ENCODE peak calls at places on chromosomes 2 and 18, in four cellular contexts. One of them, this sample, is unnamed.

GRCh38 chr18:63152096-63152495 is 167.5 kb downstream of the BCL2 start:
- DNase-seq in Peyer's patch: no peak
- DNase-seq in heart right ventricle: no peak
- DNase-seq in hepatocyte: no peak
- DNase-seq in this sample: no peak

GRCh38 chr2:3727397-3728045 is 24.1 kb downstream of the DCDC2C start:
- DNase-seq in hepatocyte: no peak
- DNase-seq in Peyer's patch: no peak
- DNase-seq in heart right ventricle: no peak
- DNase-seq in this sample: no peak

GRCh38 chr18:3498705-3499451 is 48.9 kb downstream of the TGIF1 start:
- DNase-seq in hepatocyte: peak; percentile 52
- DNase-seq in Peyer's patch: peak; percentile 51
- DNase-seq in heart right ventricle: no peak
- DNase-seq in this sample: peak; percentile 34

GRCh38 chr2:216911886-216912285 is 52.0 kb upstream of the TNP1 start:
- DNase-seq in hepatocyte: no peak
- DNase-seq in heart right ventricle: no peak
- DNase-seq in Peyer's patch: no peak
- DNase-seq in this sample: no peak

GRCh38 chr2:179536185-179536584 is 271.6 kb upstream of the SESTD1 start:
- DNase-seq in Peyer's patch: no peak
- DNase-seq in heart right ventricle: no peak
- DNase-seq in hepatocyte: no peak
- DNase-seq in this sample: no peak

GRCh38 chr2:217680376-217680775 is 322.4 kb downstream of the TNS1 start:
- DNase-seq in Peyer's patch: no peak
- DNase-seq in heart right ventricle: no peak
- DNase-seq in hepatocyte: no peak
- DNase-seq in this sample: no peak

GRCh38 chr18:58241877-58242276 is 197.9 kb downstream of the NEDD4L start:
- DNase-seq in Peyer's patch: no peak
- DNase-seq in heart right ventricle: no peak
- DNase-seq in hepatocyte: no peak
- DNase-seq in this sample: no peak

GRCh38 chr2:10534514-10535250 is 86.6 kb upstream of the ODC1 start:
- DNase-seq in hepatocyte: no peak
- DNase-seq in Peyer's patch: no peak
- DNase-seq in heart right ventricle: no peak
- DNase-seq in this sample: no peak

GRCh38 chr2:130764821-130765115 is 9.4 kb downstream of the AMER3 start:
- DNase-seq in Peyer's patch: no peak
- DNase-seq in hepatocyte: no peak
- DNase-seq in heart right ventricle: no peak
- DNase-seq in this sample: no peak

GRCh38 chr2:23618696-23619530 is 233.9 kb downstream of the KLHL29 start:
- DNase-seq in heart right ventricle: no peak
- DNase-seq in hepatocyte: no peak
- DNase-seq in Peyer's patch: no peak
- DNase-seq in this sample: peak; percentile 81

GRCh38 chr2:160566717-160567116 is 73.1 kb upstream of the RBMS1 start:
- DNase-seq in heart right ventricle: no peak
- DNase-seq in hepatocyte: no peak
- DNase-seq in Peyer's patch: no peak
- DNase-seq in this sample: no peak

GRCh38 chr2:124327293-124327692 is 302.2 kb downstream of the CNTNAP5 start:
- DNase-seq in heart right ventricle: no peak
- DNase-seq in Peyer's patch: no peak
- DNase-seq in hepatocyte: no peak
- DNase-seq in this sample: no peak

GRCh38 chr2:20561703-20562454 is 89.0 kb downstream of the HS1BP3 start:
- DNase-seq in hepatocyte: peak; percentile 55
- DNase-seq in heart right ventricle: no peak
- DNase-seq in Peyer's patch: no peak
- DNase-seq in this sample: no peak

GRCh38 chr2:42495611-42496010 is 1.8 kb upstream of the KCNG3 start:
- DNase-seq in Peyer's patch: peak; percentile 9
- DNase-seq in heart right ventricle: no peak
- DNase-seq in hepatocyte: no peak
- DNase-seq in this sample: no peak

GRCh38 chr2:147660680-147661079 is 184.1 kb upstream of the ACVR2A start:
- DNase-seq in hepatocyte: no peak
- DNase-seq in Peyer's patch: no peak
- DNase-seq in heart right ventricle: no peak
- DNase-seq in this sample: no peak

GRCh38 chr2:147662221-147662620 is 182.6 kb upstream of the ACVR2A start:
- DNase-seq in heart right ventricle: no peak
- DNase-seq in Peyer's patch: no peak
- DNase-seq in hepatocyte: no peak
- DNase-seq in this sample: no peak

GRCh38 chr2:147665035-147665434 is 179.8 kb upstream of the ACVR2A start:
- DNase-seq in Peyer's patch: no peak
- DNase-seq in hepatocyte: no peak
- DNase-seq in heart right ventricle: no peak
- DNase-seq in this sample: no peak

GRCh38 chr2:147663964-147664363 is 180.9 kb upstream of the ACVR2A start:
- DNase-seq in heart right ventricle: no peak
- DNase-seq in Peyer's patch: no peak
- DNase-seq in hepatocyte: no peak
- DNase-seq in this sample: no peak

DNA sequence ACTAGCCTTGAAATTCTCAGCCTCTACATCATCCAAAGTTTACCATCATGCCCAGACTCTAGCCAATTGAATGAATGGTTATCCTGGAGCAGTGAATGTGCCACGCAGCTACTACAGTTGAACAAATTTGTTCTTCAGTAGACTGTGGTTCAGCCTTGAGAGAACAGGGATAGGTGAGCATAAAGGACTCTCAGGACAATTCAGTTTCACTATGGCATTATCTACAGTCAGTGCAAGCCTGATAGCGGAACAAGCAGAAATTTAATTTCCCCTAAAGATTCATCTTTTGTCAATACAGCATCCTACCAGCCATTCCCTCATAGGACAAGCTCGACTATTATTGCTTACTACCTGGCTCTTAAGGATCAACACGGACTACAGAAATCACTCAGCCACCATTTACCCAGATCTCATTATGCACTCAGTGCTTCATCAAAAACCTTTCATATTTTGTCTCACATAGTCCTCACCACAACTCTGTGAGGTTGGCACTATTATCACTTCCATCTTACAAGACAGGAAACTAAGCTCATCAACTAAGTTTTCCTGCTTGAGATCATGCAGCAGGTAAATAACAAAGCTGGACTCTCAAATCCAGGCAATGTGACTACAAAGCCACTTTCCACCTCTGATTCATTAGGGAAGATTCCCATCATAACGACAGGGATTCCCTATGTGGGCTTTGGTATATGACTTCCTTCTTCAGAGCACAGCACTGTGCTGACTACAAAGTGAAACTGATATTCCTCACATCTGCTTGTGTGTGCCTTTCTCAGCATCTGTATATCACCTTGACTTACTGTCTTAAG is 181.5 kb upstream of the ACVR2A start:
- DNase-seq in heart right ventricle: no peak
- DNase-seq in hepatocyte: no peak
- DNase-seq in Peyer's patch: no peak
- DNase-seq in this sample: no peak
- H3K4me3 ChIP-seq in heart right ventricle: no peak overlapping the region
- H3K4me3 ChIP-seq in hepatocyte: no peak overlapping the region
- H3K4me3 ChIP-seq in Peyer's patch: no peak overlapping the region
- H3K4me3 ChIP-seq in this sample: no peak overlapping the region

DNA sequence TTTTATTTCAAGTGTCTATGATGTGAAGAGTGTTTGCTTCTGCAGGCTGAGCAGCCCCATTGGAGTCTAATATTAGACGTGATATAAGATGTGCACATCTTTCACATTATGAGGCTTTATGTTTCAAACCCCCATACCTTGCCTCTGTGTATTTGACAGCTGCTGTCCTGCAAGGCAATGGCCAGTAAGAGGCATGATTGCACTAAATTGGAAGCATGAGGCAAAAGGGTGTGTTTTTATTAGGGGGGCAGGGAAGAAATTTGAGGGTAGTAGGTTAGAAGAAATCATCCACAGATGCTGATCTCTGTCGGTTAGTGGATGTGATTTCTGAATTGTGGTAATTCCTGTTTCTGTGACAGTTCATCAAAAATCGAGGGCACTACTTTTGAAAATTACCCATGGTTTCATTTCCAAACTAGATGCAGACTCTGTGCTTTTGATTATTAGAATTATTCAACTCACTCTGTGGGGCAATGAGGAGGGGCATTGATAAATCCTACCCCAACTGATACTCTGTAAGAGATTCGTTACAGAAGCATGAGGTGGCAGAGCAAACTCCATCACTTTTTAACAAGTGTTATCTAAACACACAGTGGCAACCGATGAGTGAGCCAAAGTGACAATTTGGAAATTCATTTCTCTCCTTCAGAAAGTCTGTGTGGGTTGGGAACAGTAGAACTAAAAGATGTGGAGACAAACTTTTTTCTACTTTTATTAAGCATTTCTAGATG is 452.9 kb downstream of the ARHGAP15 start:
- DNase-seq in hepatocyte: no peak
- DNase-seq in heart right ventricle: no peak
- DNase-seq in Peyer's patch: no peak
- DNase-seq in this sample: no peak
- TF ChIP-seq CTCF in hepatocyte: peak; percentile 31
- TF ChIP-seq CTCF in heart right ventricle: no peak
- TF ChIP-seq CTCF in Peyer's patch: no peak
- TF ChIP-seq CTCF in this sample: peak; percentile 46

GRCh38 chr2:136110528-136110927 is 7.4 kb downstream of the CXCR4 start:
- DNase-seq in heart right ventricle: no peak
- DNase-seq in Peyer's patch: no peak
- DNase-seq in hepatocyte: no peak
- DNase-seq in this sample: no peak
- H3K9me3 ChIP-seq in heart right ventricle: no peaks in the 10 kb centered on the region
- H3K9me3 ChIP-seq in Peyer's patch: no peaks in the 10 kb centered on the region
- H3K9me3 ChIP-seq in hepatocyte: no peaks in the 10 kb centered on the region
- H3K9me3 ChIP-seq in this sample: no peaks in the 10 kb centered on the region

GRCh38 chr18:57211776-57212175 is 64.9 kb downstream of the BOD1L2 start:
- DNase-seq in heart right ventricle: no peak
- DNase-seq in Peyer's patch: no peak
- DNase-seq in hepatocyte: no peak
- DNase-seq in this sample: no peak

GRCh38 chr18:57211412-57211750 is 64.5 kb downstream of the BOD1L2 start:
- DNase-seq in heart right ventricle: no peak
- DNase-seq in hepatocyte: no peak
- DNase-seq in Peyer's patch: no peak
- DNase-seq in this sample: no peak

GRCh38 chr18:57210711-57211411 is 64.0 kb downstream of the BOD1L2 start:
- DNase-seq in heart right ventricle: no peak
- DNase-seq in hepatocyte: peak; percentile 50
- DNase-seq in Peyer's patch: peak; percentile 53
- DNase-seq in this sample: no peak

GRCh38 chr18:57209697-57210096 is 62.8 kb downstream of the BOD1L2 start:
- DNase-seq in heart right ventricle: no peak
- DNase-seq in Peyer's patch: no peak
- DNase-seq in hepatocyte: no peak
- DNase-seq in this sample: no peak

GRCh38 chr18:57210101-57210661 is 63.3 kb downstream of the BOD1L2 start:
- DNase-seq in hepatocyte: peak; percentile 90
- DNase-seq in heart right ventricle: peak; percentile 22
- DNase-seq in Peyer's patch: peak; percentile 85
- DNase-seq in this sample: peak; percentile 65
- H3K4me3 ChIP-seq in hepatocyte: no peak overlapping the region
- H3K4me3 ChIP-seq in heart right ventricle: no peak overlapping the region
- H3K4me3 ChIP-seq in Peyer's patch: no peak overlapping the region
- H3K4me3 ChIP-seq in this sample: peak overlapping the region; percentile 56

GRCh38 chr2:202375006-202375610 is 1.0 kb upstream of the BMPR2 start:
- DNase-seq in hepatocyte: peak; percentile 81
- DNase-seq in Peyer's patch: peak; percentile 68
- DNase-seq in heart right ventricle: peak; percentile 87
- DNase-seq in this sample: peak; percentile 67
- TF ChIP-seq CTCF in hepatocyte: no peak
- TF ChIP-seq CTCF in Peyer's patch: no peak
- TF ChIP-seq CTCF in heart right ventricle: no peak
- TF ChIP-seq CTCF in this sample: no peak

DNA sequence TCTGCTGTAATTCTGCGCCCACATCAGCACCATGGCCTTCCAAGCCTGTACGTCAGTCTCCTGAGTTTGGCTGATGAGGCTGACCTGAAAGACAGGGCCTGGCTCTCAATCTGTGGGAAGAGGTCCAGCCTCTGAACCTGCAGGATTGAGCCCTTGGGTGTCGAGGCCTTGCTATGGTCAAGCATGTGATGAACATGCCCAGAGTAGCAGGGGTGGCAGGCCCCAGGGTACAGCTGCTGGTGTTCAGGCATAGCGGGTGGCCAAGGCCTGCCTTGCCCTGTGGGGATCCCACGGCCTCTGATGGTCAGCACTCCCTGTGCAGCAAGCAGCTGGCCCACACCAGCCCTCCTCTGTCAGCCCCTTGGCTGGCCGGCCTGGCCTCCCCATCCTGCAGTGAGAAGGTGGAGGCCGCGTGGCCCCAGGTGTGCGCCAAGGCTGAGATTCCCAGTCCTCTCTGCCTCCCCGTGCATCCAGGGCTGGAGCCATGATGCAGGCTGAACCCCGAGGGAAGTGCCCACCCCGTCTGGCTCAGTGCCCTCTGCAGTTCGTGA is 298.4 kb downstream of the NDUFA10 start:
- DNase-seq in heart right ventricle: no peak
- DNase-seq in hepatocyte: no peak
- DNase-seq in Peyer's patch: no peak
- DNase-seq in this sample: peak; percentile 3
- H3K9me3 ChIP-seq in heart right ventricle: no peaks in the 10 kb centered on the region
- H3K9me3 ChIP-seq in hepatocyte: no peaks in the 10 kb centered on the region
- H3K9me3 ChIP-seq in Peyer's patch: no peaks in the 10 kb centered on the region
- H3K9me3 ChIP-seq in this sample: no peaks in the 10 kb centered on the region

DNA sequence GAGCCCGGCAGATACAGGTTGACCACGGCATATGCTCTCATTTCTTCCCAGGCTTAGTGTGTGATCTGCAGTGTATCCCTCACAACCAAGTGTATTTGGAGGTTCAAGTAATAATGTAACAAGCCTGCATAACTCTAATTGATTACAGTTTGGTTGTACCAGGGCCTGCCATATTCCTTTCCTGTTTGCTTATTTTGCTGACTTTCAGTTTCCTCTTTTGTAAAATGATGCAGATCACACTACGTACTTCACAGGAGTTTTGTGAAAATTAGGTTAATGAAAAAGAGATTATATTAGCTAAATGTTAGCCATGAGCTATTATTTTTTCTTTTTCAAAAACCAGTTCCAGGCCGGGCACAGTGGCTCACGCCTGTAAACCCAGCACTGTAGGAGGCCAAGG is 25.8 kb downstream of the SLC3A1 start:
- DNase-seq in Peyer's patch: no peak
- DNase-seq in hepatocyte: no peak
- DNase-seq in heart right ventricle: no peak
- DNase-seq in this sample: no peak
- H3K4me3 ChIP-seq in Peyer's patch: no peak overlapping the region
- H3K4me3 ChIP-seq in hepatocyte: no peak overlapping the region
- H3K4me3 ChIP-seq in heart right ventricle: no peak overlapping the region
- H3K4me3 ChIP-seq in this sample: no peak overlapping the region

GRCh38 chr18:67243799-67244587 is 272.5 kb downstream of the DSEL start:
- DNase-seq in Peyer's patch: no peak
- DNase-seq in heart right ventricle: no peak
- DNase-seq in hepatocyte: no peak
- DNase-seq in this sample: no peak
- TF ChIP-seq CTCF in Peyer's patch: no peak
- TF ChIP-seq CTCF in heart right ventricle: no peak
- TF ChIP-seq CTCF in hepatocyte: no peak
- TF ChIP-seq CTCF in this sample: no peak

This sample was measured in BE2C.